ENCODE peak calls at places on chromosomes 11 and 22, in six cellular contexts. S is upper lobe of left lung, M is AG09309, K is heart right ventricle, H is A549, P is thoracic aorta. Y is an unnamed sample.

GRCh38 chr11:91749231-91749630 is 475.4 kb upstream of the FAT3 start:
- DNase-seq in S (no peak), M (no peak), K (no peak), H (no peak), P (no peak), Y (no peak)

GRCh38 chr11:115659061-115659963 is 155.1 kb upstream of the CADM1 start:
- DNase-seq in S (peak; percentile 82), M (no peak), K (peak; percentile 35), H (no peak), P (no peak), Y (no peak)

GRCh38 chr11:206516-207212 is 535 bp downstream of the BET1L start:
- DNase-seq in S (no peak), M (no peak), K (no peak), H (no peak), P (no peak), Y (peak; percentile 22)

GRCh38 chr11:1439341-1439740 is 47.2 kb downstream of the MOB2 start:
- DNase-seq in S (peak; percentile 65), M (no peak), K (no peak), H (no peak), P (no peak), Y (no peak)

GRCh38 chr11:95095858-95096587 is 6.4 kb downstream of the ENDOD1 start:
- DNase-seq in S (no peak), M (no peak), K (no peak), H (no peak), P (no peak), Y (peak; percentile 78)

GRCh38 chr11:130783322-130783721 is 133.0 kb downstream of the SNX19 start:
- DNase-seq in S (no peak), M (no peak), K (no peak), H (no peak), P (no peak), Y (no peak)

GRCh38 chr22:46998346-46998745 is 235.9 kb downstream of the TBC1D22A start:
- DNase-seq in S (no peak), M (no peak), K (no peak), H (no peak), P (no peak), Y (no peak)

GRCh38 chr11:110446594-110446993 is 16.8 kb downstream of the FDX1 start:
- DNase-seq in S (no peak), M (no peak), K (no peak), H (no peak), P (no peak), Y (no peak)

GRCh38 chr11:79493555-79494171 is 52.8 kb upstream of the TENM4 start:
- DNase-seq in S (peak; percentile 3), M (peak; percentile 14), K (peak; percentile 70), H (peak; percentile 68), P (peak; percentile 20), Y (peak; percentile 73)

GRCh38 chr22:21937041-21937820 is 15.4 kb downstream of the PPM1F start:
- DNase-seq in S (peak; percentile 87), M (no peak), K (no peak), H (no peak), P (no peak), Y (peak; percentile 33)

GRCh38 chr11:43664295-43664694 is 16.2 kb upstream of the HSD17B12 start:
- DNase-seq in S (no peak), M (no peak), K (no peak), H (no peak), P (no peak), Y (no peak)

GRCh38 chr11:78708388-78708787 is 133.7 kb upstream of the NARS2 start:
- DNase-seq in S (no peak), M (no peak), K (no peak), H (no peak), P (no peak), Y (no peak)

GRCh38 chr11:80702264-80702663 is 1261.4 kb upstream of the TENM4 start:
- DNase-seq in S (no peak), M (no peak), K (no peak), H (no peak), P (no peak), Y (peak; percentile 2)

GRCh38 chr22:20180245-20180630 is 29.4 kb upstream of the CCDC188 start:
- DNase-seq in S (peak; percentile 73), M (no peak), K (no peak), H (no peak), P (no peak), Y (no peak)

GRCh38 chr11:10139656-10140055 is 154.4 kb downstream of the SBF2 start:
- DNase-seq in S (no peak), M (peak; percentile 58), K (no peak), H (peak; percentile 12), P (no peak), Y (peak; percentile 85)

GRCh38 chr11:134950692-134951304 is 538.8 kb upstream of the B3GAT1 start:
- DNase-seq in S (no peak), M (no peak), K (no peak), H (no peak), P (no peak), Y (peak; percentile 47)

GRCh38 chr11:12409621-12410005 is 32.2 kb downstream of the PARVA start:
- DNase-seq in S (no peak), M (no peak), K (no peak), H (no peak), P (no peak), Y (peak; percentile 40)

GRCh38 chr11:67060111-67060522 is 3.5 kb downstream of the RHOD start:
- DNase-seq in S (no peak), M (no peak), K (no peak), H (peak; percentile 52), P (no peak), Y (no peak)

GRCh38 chr11:35619754-35620640 is 1.7 kb downstream of the FJX1 start:
- DNase-seq in S (no peak), M (no peak), K (peak; percentile 34), H (peak; percentile 18), P (no peak), Y (no peak)

GRCh38 chr11:6992026-6992425 is 28.1 kb downstream of the ZNF214 start:
- DNase-seq in S (no peak), M (peak; percentile 18), K (no peak), H (no peak), P (no peak), Y (peak; percentile 79)

GRCh38 chr22:20015971-20016733 is 471 bp downstream of the ARVCF start:
- DNase-seq in S (peak; percentile 91), M (no peak), K (no peak), H (peak; percentile 12), P (no peak), Y (no peak)

DNA sequence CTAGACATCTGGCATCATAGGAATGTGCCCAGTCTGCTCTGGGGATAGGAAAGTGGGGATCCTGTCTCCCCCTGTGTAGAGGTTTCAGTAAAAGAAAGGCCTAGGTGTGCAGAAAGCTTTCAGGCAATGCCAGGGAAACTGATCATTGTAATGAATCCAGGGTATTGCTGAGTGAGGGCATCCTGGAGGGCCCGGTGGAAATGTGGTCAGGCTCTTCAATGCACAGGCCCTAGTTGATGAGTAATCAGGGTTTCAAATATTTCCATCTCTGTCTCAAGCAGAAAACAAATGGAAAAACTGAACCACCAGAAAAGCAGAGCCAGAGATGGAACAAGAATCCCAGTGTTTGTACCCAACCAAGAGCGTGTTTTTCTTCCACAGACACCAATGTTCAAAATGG is 2.0 kb downstream of the CD3E start:
- DNase-seq in S (no peak), M (no peak), K (no peak), H (no peak), P (no peak), Y (no peak)
- H3K4me3 ChIP-seq in S (no peak overlapping the region), M (no peak overlapping the region), K (no peak overlapping the region), H (no peak overlapping the region), P (no peak overlapping the region), Y (no peak overlapping the region)

DNA sequence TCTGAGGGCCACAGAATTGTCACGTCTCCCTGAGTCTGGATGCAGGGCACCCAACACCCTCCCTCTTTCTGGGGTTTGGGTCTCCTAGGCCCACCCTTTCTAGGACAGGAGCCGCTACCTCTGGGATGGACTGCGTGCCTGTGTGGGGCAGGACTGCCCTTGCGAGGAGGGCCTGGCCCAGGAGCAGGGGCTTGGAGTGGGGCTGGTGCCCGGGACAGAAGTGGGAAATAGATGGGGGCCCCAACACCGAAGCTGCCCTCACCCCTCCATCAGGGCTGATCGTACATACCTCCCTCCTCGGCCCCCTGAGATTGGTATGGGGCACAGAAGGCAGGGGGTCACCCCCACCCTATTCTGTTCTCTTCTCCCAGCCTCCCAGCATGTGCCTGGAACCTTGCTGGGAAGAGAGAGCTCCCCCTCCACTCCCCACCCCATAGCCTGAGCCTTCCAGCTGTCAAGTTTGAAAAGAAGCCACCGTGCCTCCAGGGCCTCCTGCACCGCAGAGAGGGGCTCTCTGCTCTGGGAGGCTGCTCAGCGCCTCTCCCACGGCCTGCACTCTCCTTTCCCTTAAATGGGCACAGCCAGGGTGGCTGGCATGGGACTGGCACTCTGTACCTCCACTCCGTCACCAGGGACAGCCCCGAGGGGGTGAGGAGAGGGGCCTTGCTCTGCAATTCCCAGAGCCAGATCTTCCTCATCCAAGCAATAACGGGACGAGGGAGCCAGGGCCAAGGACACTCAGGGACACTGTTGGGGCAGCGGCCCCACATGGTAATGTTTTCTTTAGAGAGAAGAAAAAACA is 1.8 kb downstream of the LRRC10B start:
- DNase-seq in S (no peak), M (no peak), K (no peak), H (no peak), P (no peak), Y (no peak)
- H3K4me3 ChIP-seq in S (no peak overlapping the region), M (no peak overlapping the region), K (peak overlapping the region; percentile 17), H (no peak overlapping the region), P (no peak overlapping the region), Y (no peak overlapping the region)

DNA sequence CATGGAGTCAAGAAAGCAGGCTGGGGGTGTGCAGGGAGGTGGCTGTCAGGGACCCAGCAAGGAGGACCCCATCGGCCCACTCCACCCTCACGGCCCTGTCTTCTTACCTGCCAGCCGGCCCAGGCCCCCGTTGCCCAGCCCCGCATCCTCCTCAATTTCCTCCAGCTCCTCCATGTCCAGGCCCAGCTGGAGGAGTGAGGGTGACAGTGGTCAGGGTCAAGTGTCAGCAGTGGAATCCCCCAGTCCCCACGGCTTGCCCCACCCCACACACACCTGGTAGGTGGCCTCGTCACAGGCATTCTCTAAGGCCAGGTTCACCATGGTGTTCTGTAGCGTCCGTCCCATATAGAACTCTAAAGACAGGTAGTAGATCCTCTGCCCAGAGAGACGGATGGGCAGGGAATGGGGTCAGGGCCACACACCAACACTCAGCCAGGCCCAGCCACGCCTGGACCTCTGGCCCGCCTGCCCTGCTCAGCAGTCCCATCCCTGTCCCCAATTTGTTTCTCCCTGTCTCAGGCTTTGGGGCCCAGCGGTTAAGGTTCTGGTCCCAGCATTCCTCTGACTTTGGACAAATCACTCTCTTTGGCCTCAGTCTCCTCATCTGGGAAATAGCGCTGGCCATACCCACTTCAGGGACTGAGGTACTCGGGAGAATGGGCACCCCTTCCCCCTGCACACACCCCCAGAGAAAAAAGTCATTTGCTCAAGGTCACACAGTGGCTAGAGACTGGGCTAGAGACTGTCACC is 1.3 kb downstream of the PYGM start:
- DNase-seq in S (peak; percentile 69), M (no peak), K (no peak), H (no peak), P (no peak), Y (no peak)
- H3K4me3 ChIP-seq in S (no peak overlapping the region), M (no peak overlapping the region), K (no peak overlapping the region), H (no peak overlapping the region), P (peak overlapping the region; percentile 66), Y (no peak overlapping the region)

GRCh38 chr11:88352139-88352538 is 14.6 kb upstream of the CTSC start:
- DNase-seq in S (no peak), M (peak; percentile 43), K (no peak), H (no peak), P (no peak), Y (peak; percentile 73)

GRCh38 chr11:88353386-88353785 is 15.8 kb upstream of the CTSC start:
- DNase-seq in S (no peak), M (no peak), K (no peak), H (no peak), P (no peak), Y (no peak)

GRCh38 chr11:88354909-88355308 is 17.4 kb upstream of the CTSC start:
- DNase-seq in S (no peak), M (no peak), K (no peak), H (no peak), P (no peak), Y (no peak)

GRCh38 chr11:88355887-88356286 is 18.4 kb upstream of the CTSC start:
- DNase-seq in S (no peak), M (no peak), K (no peak), H (no peak), P (no peak), Y (no peak)

GRCh38 chr11:88353835-88354496 is 16.4 kb upstream of the CTSC start:
- DNase-seq in S (no peak), M (no peak), K (no peak), H (no peak), P (no peak), Y (no peak)
- H3K4me3 ChIP-seq in S (no peak overlapping the region), M (no peak overlapping the region), K (no peak overlapping the region), H (no peak overlapping the region), P (no peak overlapping the region), Y (no peak overlapping the region)

Y was measured in fibroblast of the aortic adventitia.